ENCODE peak calls at places on chromosome 7, in five cellular contexts. W is fibroblast of villous mesenchyme, F is choroid plexus epithelial cell, M is tibial artery, E is iPS DF 6.9. P is an unnamed sample.
A peak's percentile ranks its signal among the peaks of the same experiment; 100 is the strongest.

GRCh38 chr7:157670490-157671357 is 333.9 kb downstream of the DNAJB6 start:
- DNase-seq in W (no peak), F (peak; percentile 10), M (no peak), E (no peak), P (no peak)

GRCh38 chr7:10436302-10436701 is 537.4 kb upstream of the PHF14 start:
- DNase-seq in W (no peak), F (no peak), M (no peak), E (no peak), P (no peak)

GRCh38 chr7:83648464-83649241 is at the start of gene SEMA3E:
- DNase-seq in W (peak; percentile 18), F (peak; percentile 65), M (no peak), E (no peak), P (peak; percentile 28)

GRCh38 chr7:107680478-107680877 is 19.9 kb downstream of the SLC26A4 start:
- DNase-seq in W (no peak), F (no peak), M (no peak), E (no peak), P (no peak)

GRCh38 chr7:30799976-30800661 is 28.9 kb downstream of the MINDY4 start:
- DNase-seq in W (no peak), F (no peak), M (no peak), E (no peak), P (no peak)

GRCh38 chr7:51340029-51340838 is 23.6 kb upstream of the COBL start:
- DNase-seq in W (no peak), F (no peak), M (no peak), E (no peak), P (no peak)

GRCh38 chr7:80830584-80831319 is 88.1 kb downstream of the SEMA3C start:
- DNase-seq in W (peak; percentile 46), F (peak; percentile 80), M (no peak), E (no peak), P (peak; percentile 55)

GRCh38 chr7:114342431-114343181 is 72.0 kb upstream of the FOXP2 start:
- DNase-seq in W (no peak), F (no peak), M (no peak), E (no peak), P (no peak)

GRCh38 chr7:103752995-103753394 is 236.5 kb downstream of the RELN start:
- DNase-seq in W (peak; percentile 9), F (peak; percentile 54), M (no peak), E (no peak), P (no peak)

GRCh38 chr7:42932861-42933591 is 850 bp downstream of the MRPL32 start:
- DNase-seq in W (peak; percentile 37), F (peak; percentile 42), M (no peak), E (no peak), P (peak; percentile 77)

GRCh38 chr7:109663806-109664205 is 1094.1 kb downstream of the DNAJB9 start:
- DNase-seq in W (no peak), F (no peak), M (no peak), E (no peak), P (no peak)

GRCh38 chr7:131173148-131173890 is 154.4 kb upstream of the MKLN1 start:
- DNase-seq in W (peak; percentile 71), F (peak; percentile 69), M (no peak), E (no peak), P (peak; percentile 11)

GRCh38 chr7:106029448-106029847 is 66.4 kb downstream of the CDHR3 start:
- DNase-seq in W (no peak), F (no peak), M (no peak), E (no peak), P (no peak)

GRCh38 chr7:112009081-112009480 is 197.1 kb downstream of the DOCK4 start:
- DNase-seq in W (peak; percentile 43), F (peak; percentile 85), M (no peak), E (no peak), P (peak; percentile 59)

GRCh38 chr7:30562498-30562897 is 32.2 kb upstream of the GARS1 start:
- DNase-seq in W (peak; percentile 28), F (peak; percentile 86), M (no peak), E (no peak), P (peak; percentile 73)

GRCh38 chr7:94700926-94701554 is 45.1 kb upstream of the SGCE start:
- DNase-seq in W (peak; percentile 45), F (peak; percentile 65), M (no peak), E (no peak), P (peak; percentile 67)

GRCh38 chr7:66335318-66335717 is 130.2 kb downstream of the TPST1 start:
- DNase-seq in W (peak; percentile 87), F (no peak), M (no peak), E (no peak), P (no peak)

GRCh38 chr7:157932498-157933218 is 595.9 kb downstream of the DNAJB6 start:
- DNase-seq in W (no peak), F (no peak), M (no peak), E (no peak), P (no peak)

GRCh38 chr7:81883801-81884393 is 114.0 kb upstream of the HGF start:
- DNase-seq in W (no peak), F (no peak), M (no peak), E (no peak), P (no peak)

GRCh38 chr7:156558198-156558597 is 82.4 kb upstream of the RNF32 start:
- DNase-seq in W (no peak), F (peak; percentile 8), M (no peak), E (no peak), P (no peak)

GRCh38 chr7:106277976-106278375 is 6.8 kb downstream of the NAMPT start:
- DNase-seq in W (peak; percentile 29), F (peak; percentile 19), M (no peak), E (no peak), P (no peak)

GRCh38 chr7:90706067-90706716 is 110.1 kb downstream of the CDK14 start:
- DNase-seq in W (peak; percentile 58), F (peak; percentile 69), M (no peak), E (no peak), P (no peak)

GRCh38 chr7:128915271-128915819 is 4.8 kb upstream of the KCP start:
- DNase-seq in W (no peak), F (no peak), M (no peak), E (no peak), P (no peak)
- H3K4me3 ChIP-seq in W (no peak overlapping the region), F (no peak overlapping the region), M (no peak overlapping the region), E (peak overlapping the region; percentile 42), P (no peak overlapping the region)

DNA sequence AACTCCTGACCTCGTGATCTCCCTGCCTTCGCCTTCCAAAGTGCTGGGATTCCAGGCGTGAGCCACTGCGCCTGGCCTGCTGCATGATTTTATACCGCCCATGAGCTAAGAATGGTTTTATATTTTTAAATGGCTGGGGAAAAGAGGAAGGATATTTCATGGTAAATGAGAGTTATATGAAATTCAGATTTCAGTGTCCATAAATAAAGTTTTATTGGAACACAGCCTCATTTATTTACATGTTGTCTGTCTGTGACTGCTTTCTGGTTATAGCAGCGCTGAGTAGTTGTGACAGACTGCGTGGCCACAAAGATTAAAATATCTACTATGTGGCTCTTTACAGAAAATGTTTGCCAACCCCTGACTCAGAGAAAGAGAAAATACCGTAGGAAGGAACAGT is 2.2 kb downstream of the TRRAP start:
- DNase-seq in W (no peak), F (no peak), M (no peak), E (no peak), P (no peak)
- H3K4me3 ChIP-seq in W (no peak overlapping the region), F (no peak overlapping the region), M (no peak overlapping the region), E (no peak overlapping the region), P (no peak overlapping the region)

GRCh38 chr7:7568553-7568952 is 1.9 kb downstream of the MIOS start:
- DNase-seq in W (no peak), F (no peak), M (no peak), E (no peak), P (no peak)

GRCh38 chr7:7567898-7568531 is 1.3 kb downstream of the MIOS start:
- DNase-seq in W (no peak), F (no peak), M (no peak), E (no peak), P (no peak)

GRCh38 chr7:7570584-7570983 is 3.9 kb downstream of the MIOS start:
- DNase-seq in W (no peak), F (no peak), M (no peak), E (no peak), P (no peak)

GRCh38 chr7:7569113-7569527 is 2.4 kb downstream of the MIOS start:
- DNase-seq in W (no peak), F (no peak), M (no peak), E (no peak), P (no peak)

DNA sequence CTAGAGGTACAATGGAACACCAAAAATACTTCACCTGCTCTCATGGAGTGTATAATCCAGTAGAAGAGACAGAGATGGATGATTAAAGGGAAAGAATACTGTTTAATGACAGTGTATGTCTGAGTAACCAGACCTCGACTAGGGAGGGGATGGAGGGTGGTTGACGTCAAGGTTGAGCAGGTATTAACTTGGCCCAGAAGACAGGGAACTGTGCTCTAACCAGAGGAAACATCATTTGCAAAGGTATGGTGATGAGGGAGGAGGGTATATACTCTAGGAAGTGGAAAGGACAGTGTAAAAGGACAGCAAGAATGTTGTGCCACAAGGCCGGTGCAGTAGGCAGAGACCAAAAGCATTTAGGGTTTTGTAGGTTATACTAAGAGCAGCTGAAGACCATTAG is 2.9 kb downstream of the MIOS start:
- DNase-seq in W (no peak), F (no peak), M (no peak), E (no peak), P (no peak)
- H3K4me3 ChIP-seq in W (no peak overlapping the region), F (no peak overlapping the region), M (no peak overlapping the region), E (no peak overlapping the region), P (no peak overlapping the region)

GRCh38 chr7:137961200-137962177 is 40.4 kb downstream of the CREB3L2 start:
- DNase-seq in W (no peak), F (no peak), M (peak; percentile 54), E (no peak), P (no peak)
- H3K4me3 ChIP-seq in W (no peak overlapping the region), F (no peak overlapping the region), M (no peak overlapping the region), E (no peak overlapping the region), P (no peak overlapping the region)

DNA sequence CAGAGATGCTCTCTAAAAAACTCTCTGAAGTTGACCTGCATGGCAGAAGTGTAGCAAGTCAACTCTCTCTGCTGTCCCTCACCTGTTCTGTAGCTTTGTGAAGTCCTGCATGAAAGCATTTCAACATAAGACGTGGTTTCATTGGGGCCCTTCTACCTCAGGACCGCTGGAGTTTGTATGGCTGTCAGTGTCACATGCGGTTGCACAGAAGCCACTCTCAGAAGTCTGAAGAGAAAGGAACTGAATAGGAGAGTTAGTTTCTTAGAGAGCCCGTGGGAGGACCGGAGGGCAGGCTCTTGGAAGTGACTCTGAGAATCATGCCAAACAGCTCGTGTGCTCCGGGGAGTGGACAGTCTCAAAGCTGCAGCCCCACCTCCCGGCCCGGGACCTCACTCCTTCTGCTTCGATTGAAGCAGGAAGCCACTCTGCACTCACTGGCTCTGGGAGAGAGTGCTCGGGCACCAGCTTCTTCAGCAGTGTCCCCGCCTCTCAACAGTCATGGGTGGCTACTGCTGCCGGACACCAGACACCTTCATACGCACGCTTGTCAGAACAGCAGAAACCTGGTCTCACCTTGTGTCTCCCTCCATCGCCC is 486.8 kb downstream of the SDK1 start:
- DNase-seq in W (peak; percentile 3), F (no peak), M (peak; percentile 24), E (no peak), P (peak; percentile 35)
- H3K4me3 ChIP-seq in W (no peak overlapping the region), F (no peak overlapping the region), M (no peak overlapping the region), E (no peak overlapping the region), P (no peak overlapping the region)